ENCODE peak calls at places on chromosome 9, in eight cellular contexts. X is esophagus mucosa; M is A549; I is activated CD8-positive, alpha-beta memory T cell treated with anti-CD3 and anti-CD28 coated beads, Interleukin-2, amount 10 ng/mL, durations not matched to agents 7 days and 5 days; V is sciatic nerve; O is activated CD8-positive, alpha-beta T cell treated with anti-CD3 and anti-CD28 coated beads for 36 hours; R is right lobe of liver; S is mucosa of descending colon. K is an unnamed sample.
A peak's percentile ranks its signal among the peaks of the same experiment; 100 is the strongest.

GRCh38 chr9:70602364-70603019 is 188.0 kb upstream of the KLF9 start:
- ATAC-seq in O (peak; percentile 81), I (peak; percentile 73), S (peak; percentile 75), V (peak; percentile 68), M (peak; percentile 97), X (peak; percentile 73), R (peak; percentile 83), K (peak; percentile 75)

GRCh38 chr9:109198736-109199384 is 31.8 kb upstream of the FRRS1L start:
- ATAC-seq in M (peak; percentile 71), X (no peak), O (no peak), V (no peak), R (no peak), I (no peak), S (no peak), K (peak; percentile 42)

GRCh38 chr9:112169368-112169767 is 5.7 kb downstream of the SUSD1 start:
- ATAC-seq in X (peak; percentile 79), R (no peak), V (no peak), O (no peak), M (no peak), I (no peak), S (peak; percentile 76), K (no peak)

GRCh38 chr9:33101104-33101951 is 24.9 kb upstream of the SMU1 start:
- ATAC-seq in X (peak; percentile 84), O (no peak), I (no peak), S (no peak), V (no peak), R (no peak), M (peak; percentile 57), K (no peak)

GRCh38 chr9:130824616-130825015 is 10.4 kb upstream of the ABL1 start:
- ATAC-seq in M (peak; percentile 67), S (peak; percentile 55), O (no peak), X (no peak), V (peak; percentile 63), R (peak; percentile 10), I (no peak), K (no peak)

GRCh38 chr9:91825422-91825821 is 124.6 kb downstream of the ROR2 start:
- ATAC-seq in I (no peak), M (no peak), O (no peak), R (no peak), S (peak; percentile 9), V (peak; percentile 61), X (peak; percentile 65), K (no peak)

GRCh38 chr9:98149422-98149821 is 30.4 kb upstream of the TRIM14 start:
- ATAC-seq in X (no peak), S (no peak), V (no peak), O (no peak), M (no peak), R (no peak), I (no peak), K (no peak)

GRCh38 chr9:89732295-89732951 is 127.6 kb downstream of the GADD45G start:
- ATAC-seq in R (peak; percentile 45), S (peak; percentile 94), V (peak; percentile 84), I (no peak), M (peak; percentile 51), X (no peak), O (no peak), K (no peak)

GRCh38 chr9:79034583-79034982 is 537.2 kb upstream of the TLE4 start:
- ATAC-seq in V (no peak), R (no peak), I (no peak), O (no peak), S (no peak), M (no peak), X (no peak), K (no peak)

GRCh38 chr9:80086386-80086785 is 514.6 kb downstream of the TLE4 start:
- ATAC-seq in R (no peak), X (no peak), M (no peak), V (no peak), I (no peak), S (no peak), O (no peak), K (peak; percentile 39)

GRCh38 chr9:77820293-77820954 is 172.3 kb upstream of the GNA14 start:
- ATAC-seq in M (peak; percentile 88), I (peak; percentile 66), S (peak; percentile 89), V (no peak), O (peak; percentile 64), X (no peak), R (no peak), K (peak; percentile 90)

GRCh38 chr9:130207241-130207992 is 35.2 kb downstream of the NCS1 start:
- ATAC-seq in O (no peak), R (no peak), M (no peak), X (no peak), V (no peak), S (no peak), I (no peak), K (no peak)

GRCh38 chr9:27701664-27702063 is 128.4 kb upstream of the C9orf72 start:
- ATAC-seq in I (no peak), S (peak; percentile 52), M (no peak), V (peak; percentile 88), R (peak; percentile 78), O (no peak), X (no peak), K (no peak)

GRCh38 chr9:116191757-116192415 is 38.3 kb downstream of the PAPPA start:
- ATAC-seq in X (no peak), I (no peak), S (no peak), M (peak; percentile 37), R (no peak), V (no peak), O (no peak), K (no peak)

GRCh38 chr9:116318463-116319271 is 165.1 kb downstream of the PAPPA start:
- ATAC-seq in X (no peak), I (no peak), S (peak; percentile 43), R (no peak), M (no peak), V (peak; percentile 89), O (no peak), K (no peak)

GRCh38 chr9:16721972-16722371 is 148.5 kb downstream of the BNC2 start:
- ATAC-seq in R (peak; percentile 69), O (no peak), V (peak; percentile 89), S (peak; percentile 33), X (no peak), M (no peak), I (no peak), K (no peak)

GRCh38 chr9:22241024-22241423 is 205.6 kb upstream of the DMRTA1 start:
- ATAC-seq in V (no peak), X (peak; percentile 86), R (no peak), M (no peak), I (no peak), S (no peak), O (peak; percentile 15), K (peak; percentile 48)

GRCh38 chr9:74122661-74123060 is 374.5 kb upstream of the RORB start:
- ATAC-seq in I (no peak), S (no peak), O (peak; percentile 95), X (no peak), R (no peak), V (no peak), M (no peak), K (no peak)

GRCh38 chr9:8268216-8268878 is 468.8 kb upstream of the DMAC1 start:
- ATAC-seq in M (no peak), V (peak; percentile 83), X (no peak), R (no peak), O (no peak), I (no peak), S (no peak), K (no peak)

GRCh38 chr9:115018547-115019435 is 88.4 kb upstream of the TNFSF8 start:
- ATAC-seq in O (peak; percentile 34), I (no peak), R (no peak), M (no peak), X (no peak), V (no peak), S (peak; percentile 56), K (peak; percentile 48)

GRCh38 chr9:117938086-117938485 is 233.9 kb downstream of the TLR4 start:
- ATAC-seq in M (no peak), V (no peak), I (no peak), S (no peak), X (no peak), O (no peak), R (no peak), K (no peak)

GRCh38 chr9:72984990-72985389 is 32.1 kb upstream of the ALDH1A1 start:
- ATAC-seq in I (no peak), X (peak; percentile 66), R (no peak), V (no peak), S (peak; percentile 76), O (no peak), M (no peak), K (no peak)

GRCh38 chr9:35835216-35835604 is 6.2 kb downstream of the TMEM8B start:
- ATAC-seq in I (peak; percentile 50), S (peak; percentile 76), O (peak; percentile 56), X (peak; percentile 56), V (no peak), R (no peak), M (peak; percentile 75), K (no peak)

GRCh38 chr9:69324549-69325401 is at the start of gene ENTREP1:
- ATAC-seq in M (peak; percentile 92), I (peak; percentile 23), V (peak; percentile 78), X (peak; percentile 97), O (peak; percentile 34), S (peak; percentile 97), R (peak; percentile 93), K (peak; percentile 29)

GRCh38 chr9:88303785-88304495 is 84.3 kb upstream of the SPIN1 start:
- ATAC-seq in R (no peak), O (peak; percentile 88), S (no peak), X (no peak), V (no peak), M (no peak), I (peak; percentile 91), K (peak; percentile 94)

GRCh38 chr9:22156586-22156985 is 147.5 kb upstream of the CDKN2B start:
- ATAC-seq in V (no peak), I (no peak), O (no peak), R (no peak), S (no peak), X (no peak), M (no peak), K (no peak)

GRCh38 chr9:133035669-133036068 is 4.9 kb downstream of the GTF3C5 start:
- ATAC-seq in S (no peak), I (no peak), X (no peak), M (no peak), R (no peak), O (no peak), V (no peak), K (no peak)

GRCh38 chr9:28927711-28928110 is 1354.4 kb upstream of the C9orf72 start:
- ATAC-seq in M (peak; percentile 29), O (no peak), R (no peak), I (no peak), V (no peak), X (peak; percentile 87), S (no peak), K (no peak)

GRCh38 chr9:117860849-117861248 is 156.6 kb downstream of the TLR4 start:
- ATAC-seq in M (no peak), V (peak; percentile 44), I (no peak), R (no peak), S (no peak), O (no peak), X (no peak), K (no peak)

GRCh38 chr9:75912951-75913350 is 22.5 kb downstream of the PCSK5 start:
- ATAC-seq in R (no peak), S (no peak), I (no peak), O (no peak), M (peak; percentile 30), V (no peak), X (no peak), K (no peak)

GRCh38 chr9:78439192-78439865 is 142.4 kb downstream of the PSAT1 start:
- ATAC-seq in I (peak; percentile 65), S (peak; percentile 89), X (peak; percentile 91), M (peak; percentile 92), R (peak; percentile 94), O (peak; percentile 74), V (peak; percentile 88), K (peak; percentile 54)

GRCh38 chr9:94182532-94182931 is 76.6 kb upstream of the ZNF169 start:
- ATAC-seq in S (peak; percentile 37), I (no peak), R (no peak), O (no peak), X (peak; percentile 39), M (peak; percentile 31), V (no peak), K (no peak)